ENCODE peak calls at places on chromosomes 13 and 19, in six cellular contexts. B is ovary, I is NB4, X is tibial nerve, L is body of pancreas, N is nephron progenitor cell. A is an unnamed sample.
A peak's percentile ranks its signal among the peaks of the same experiment; 100 is the strongest.

GRCh38 chr13:92500192-92500591 is 726.4 kb upstream of the GPC6 start:
- DNase-seq in B (no peak), L (no peak), N (no peak), I (no peak), X (no peak), A (no peak)

GRCh38 chr19:6209233-6209632 is 70.5 kb downstream of the MLLT1 start:
- DNase-seq in N (no peak), B (peak; percentile 13), X (no peak), I (no peak), L (no peak), A (no peak)

GRCh38 chr13:91399189-91400093 is 1.0 kb downstream of the GPC5 start:
- DNase-seq in L (no peak), I (no peak), B (no peak), X (no peak), N (no peak), A (no peak)

GRCh38 chr13:28641600-28641926 is 17.4 kb upstream of the POMP start:
- DNase-seq in I (no peak), L (no peak), B (no peak), N (no peak), X (no peak), A (no peak)

GRCh38 chr13:73369095-73369494 is 310.3 kb downstream of the KLF5 start:
- DNase-seq in I (no peak), L (no peak), N (no peak), X (no peak), B (no peak), A (no peak)

GRCh38 chr13:42355118-42355840 is 83.3 kb downstream of the AKAP11 start:
- DNase-seq in N (no peak), B (no peak), X (no peak), L (no peak), I (no peak), A (no peak)

GRCh38 chr19:38649305-38650179 is 2.1 kb downstream of the ACTN4 start:
- DNase-seq in N (no peak), X (no peak), L (peak; percentile 70), I (no peak), B (no peak), A (no peak)

GRCh38 chr13:43516401-43516826 is 270.4 kb downstream of the ENOX1 start:
- DNase-seq in B (no peak), I (no peak), X (no peak), L (no peak), N (no peak), A (no peak)

GRCh38 chr19:8320564-8321066 is 560 bp downstream of the NDUFA7 start:
- DNase-seq in N (no peak), B (no peak), X (no peak), L (no peak), I (peak; percentile 73), A (no peak)

GRCh38 chr13:111338841-111339240 is 18.4 kb downstream of the TEX29 start:
- DNase-seq in L (no peak), I (no peak), X (no peak), N (no peak), B (no peak), A (peak; percentile 68)

GRCh38 chr13:81058916-81059290 is 718.0 kb upstream of the SPRY2 start:
- DNase-seq in I (no peak), X (no peak), B (no peak), N (no peak), L (no peak), A (no peak)

GRCh38 chr19:11574689-11575088 is 2.8 kb downstream of the ACP5 start:
- DNase-seq in N (no peak), L (no peak), I (no peak), B (no peak), X (no peak), A (no peak)

GRCh38 chr19:10699650-10700335 is 1.4 kb upstream of the QTRT1 start:
- DNase-seq in X (no peak), I (peak; percentile 92), B (no peak), N (peak; percentile 64), L (peak; percentile 71), A (no peak)

GRCh38 chr13:112722433-112723250 is 32.8 kb downstream of the ATP11A start:
- DNase-seq in X (no peak), N (no peak), I (no peak), B (peak; percentile 81), L (peak; percentile 75), A (no peak)

GRCh38 chr13:44218501-44219240 is 155.0 kb upstream of the SERP2 start:
- DNase-seq in B (no peak), L (peak; percentile 75), X (peak; percentile 72), I (no peak), N (no peak), A (no peak)

GRCh38 chr19:49880162-49880869 is 2.8 kb downstream of the TBC1D17 start:
- DNase-seq in X (no peak), B (no peak), L (no peak), I (no peak), N (no peak), A (no peak)

GRCh38 chr13:33615436-33615835 is 202.5 kb upstream of the RFC3 start:
- DNase-seq in X (no peak), B (no peak), L (no peak), I (no peak), N (no peak), A (no peak)

GRCh38 chr13:89923052-89923451 is 1424.4 kb upstream of the MIR17HG start:
- DNase-seq in B (no peak), L (no peak), I (no peak), N (no peak), X (no peak), A (no peak)

GRCh38 chr19:29941828-29942403 is at the start of gene URI1:
- DNase-seq in N (peak; percentile 98), X (peak; percentile 86), B (peak; percentile 96), L (peak; percentile 94), I (peak; percentile 85), A (peak; percentile 97)
- TF ChIP-seq CTCF in N (no peak), X (peak; percentile 8), B (no peak), L (peak; percentile 11), I (no peak), A (no peak)

GRCh38 chr13:31824705-31825512 is 85.6 kb downstream of the RXFP2 start:
- DNase-seq in L (no peak), B (no peak), X (no peak), N (no peak), I (peak; percentile 51), A (no peak)
- TF ChIP-seq CTCF in L (no peak), B (no peak), X (peak; percentile 34), N (no peak), I (peak; percentile 24), A (peak; percentile 29)

DNA sequence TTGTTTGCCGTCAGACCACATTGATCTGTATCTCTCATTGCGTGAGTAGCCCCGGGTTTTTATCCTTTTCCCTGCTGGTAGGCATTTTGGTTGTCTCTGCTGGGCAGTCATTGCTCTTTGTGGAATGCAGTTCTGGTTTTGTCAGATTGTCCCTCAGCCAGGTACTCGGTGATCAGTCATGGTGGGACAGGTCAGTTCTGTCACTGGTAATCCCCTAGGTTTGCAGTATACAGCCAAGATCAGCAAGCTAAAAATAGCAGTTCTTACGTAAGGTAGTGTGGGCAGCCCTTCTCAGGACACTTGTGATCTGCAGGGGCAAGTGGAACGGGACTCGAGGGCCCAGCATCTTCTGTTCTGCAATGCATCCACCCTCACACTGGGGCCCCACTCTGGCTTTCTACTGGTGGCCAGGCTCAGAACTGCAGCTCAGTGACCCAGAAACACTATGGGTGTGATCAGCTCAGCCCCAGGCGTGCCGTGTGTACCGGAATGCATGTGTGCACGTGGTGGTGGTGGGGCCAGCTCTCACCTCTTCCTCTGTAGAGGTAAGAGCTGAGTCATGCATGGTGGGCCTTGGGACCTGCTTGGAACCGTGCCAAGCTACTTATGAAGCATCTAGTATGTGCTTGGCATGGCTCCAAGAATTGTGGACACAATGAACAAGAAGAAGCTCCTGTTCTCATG is 6.3 kb downstream of the PLEKHF1 start:
- DNase-seq in I (peak; percentile 27), X (no peak), B (no peak), L (peak; percentile 37), N (no peak), A (no peak)
- TF ChIP-seq CTCF in I (peak; percentile 1), X (no peak), B (no peak), L (no peak), N (no peak), A (no peak)

GRCh38 chr13:29924482-29924884 is 74.1 kb upstream of the UBL3 start:
- DNase-seq in I (no peak), X (no peak), N (no peak), L (peak; percentile 33), B (no peak), A (no peak)
- TF ChIP-seq CTCF in I (no peak), X (no peak), N (no peak), L (no peak), B (no peak), A (peak; percentile 3)

DNA sequence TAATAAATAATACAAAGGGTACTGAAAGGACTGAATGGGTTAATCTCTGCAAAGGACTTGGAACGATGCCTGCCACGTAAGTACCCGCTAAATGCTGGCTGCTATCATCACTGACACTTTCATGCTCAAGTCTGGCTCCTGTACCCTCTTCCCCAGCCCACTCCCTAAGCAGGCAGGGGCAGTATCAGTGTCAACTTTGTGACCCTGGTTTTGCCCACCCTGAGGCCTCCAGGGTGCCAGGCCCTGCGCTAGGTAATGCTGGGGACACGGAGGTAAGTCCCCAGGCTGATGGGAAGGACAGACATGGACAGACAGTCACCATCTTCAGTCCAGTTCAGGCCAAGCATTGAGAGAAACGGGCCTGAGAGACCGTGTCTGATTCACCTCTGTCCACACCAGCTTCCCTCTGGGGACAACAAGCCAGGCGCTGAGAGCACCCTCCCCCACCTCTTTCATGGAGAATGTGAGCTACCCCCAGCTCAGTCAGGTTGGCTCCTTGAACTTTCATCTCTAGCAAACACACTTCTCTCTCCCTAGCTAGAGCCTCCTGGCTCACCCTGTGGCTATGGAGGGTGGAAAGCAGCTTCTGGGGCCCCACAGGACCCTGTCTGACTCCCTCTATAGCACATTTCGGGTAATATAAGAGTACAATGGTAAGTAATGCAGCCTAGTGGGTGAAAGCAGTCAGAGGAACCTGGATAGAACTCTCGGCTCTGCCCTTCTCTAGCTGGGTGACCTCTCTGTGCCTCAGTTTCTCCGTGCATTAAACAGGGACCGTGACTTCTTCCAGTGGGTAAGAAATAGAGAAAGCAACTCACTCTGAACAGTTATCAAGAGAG is 758 bp downstream of the ETFB start:
- DNase-seq in X (no peak), B (peak; percentile 50), N (no peak), L (peak; percentile 26), I (peak; percentile 64), A (no peak)
- TF ChIP-seq CTCF in X (peak; percentile 16), B (no peak), N (no peak), L (peak; percentile 2), I (no peak), A (no peak)